ENCODE peak calls at places on chromosome 16, in ten cellular contexts. H, X, F, Q, T, Y, K, G, C and J are unnamed samples.

GRCh38 chr16:84845496-84846002 is 25.8 kb downstream of the CRISPLD2 start:
- DNase-seq in H (no peak), X (peak), F (no peak), Q (no peak), T (no peak), Y (no peak), K (no peak), G (no peak), C (no peak), J (no peak)

GRCh38 chr16:65318590-65319267 is 196.9 kb upstream of the CDH11 start:
- DNase-seq in H (no peak), X (no peak), F (no peak), Q (no peak), T (no peak), Y (no peak), K (no peak), G (no peak), C (no peak), J (no peak)

GRCh38 chr16:53111078-53111776 is 56.4 kb downstream of the CHD9 start:
- DNase-seq in H (peak), X (no peak), F (no peak), Q (no peak), T (no peak), Y (no peak), K (peak), G (no peak), C (no peak), J (peak)

GRCh38 chr16:23974223-23974622 is 138.4 kb downstream of the PRKCB start:
- DNase-seq in H (no peak), X (peak), F (no peak), Q (no peak), T (no peak), Y (no peak), K (no peak), G (peak), C (no peak), J (no peak)

GRCh38 chr16:53207810-53208752 is 153.3 kb downstream of the CHD9 start:
- DNase-seq in H (peak), X (peak), F (peak), Q (no peak), T (peak), Y (no peak), K (peak), G (peak), C (peak), J (peak)

GRCh38 chr16:28585674-28586073 is 11.2 kb downstream of the SULT1A2 start:
- DNase-seq in H (no peak), X (no peak), F (no peak), Q (peak), T (peak), Y (no peak), K (no peak), G (no peak), C (no peak), J (no peak)

GRCh38 chr16:27355610-27356009 is 41.8 kb downstream of the IL4R start:
- DNase-seq in H (peak), X (peak), F (peak), Q (peak), T (peak), Y (peak), K (peak), G (no peak), C (no peak), J (no peak)

GRCh38 chr16:52773026-52773425 is 226.1 kb upstream of the TOX3 start:
- DNase-seq in H (no peak), X (no peak), F (no peak), Q (no peak), T (no peak), Y (no peak), K (no peak), G (no peak), C (no peak), J (no peak)

GRCh38 chr16:67514382-67514828 is 14.2 kb upstream of the RIPOR1 start:
- DNase-seq in H (peak), X (peak), F (peak), Q (peak), T (peak), Y (peak), K (peak), G (peak), C (peak), J (peak)

GRCh38 chr16:46950009-46950408 is 23.5 kb downstream of the DNAJA2 start:
- DNase-seq in H (no peak), X (no peak), F (no peak), Q (no peak), T (no peak), Y (no peak), K (no peak), G (no peak), C (no peak), J (no peak)

GRCh38 chr16:64880994-64881393 is 240.9 kb downstream of the CDH11 start:
- DNase-seq in H (peak), X (no peak), F (no peak), Q (no peak), T (no peak), Y (no peak), K (no peak), G (no peak), C (no peak), J (no peak)

GRCh38 chr16:88681709-88682451 is 4.4 kb downstream of the SNAI3 start:
- DNase-seq in H (peak), X (no peak), F (peak), Q (peak), T (peak), Y (peak), K (peak), G (no peak), C (no peak), J (peak)

GRCh38 chr16:3472878-3473595 is 22.3 kb downstream of the C16orf90 start:
- DNase-seq in H (no peak), X (no peak), F (no peak), Q (no peak), T (no peak), Y (no peak), K (peak), G (no peak), C (no peak), J (no peak)

GRCh38 chr16:9275386-9275785 is 183.9 kb downstream of the HAPSTR1 start:
- DNase-seq in H (no peak), X (no peak), F (no peak), Q (no peak), T (no peak), Y (no peak), K (no peak), G (no peak), C (no peak), J (no peak)

GRCh38 chr16:51164167-51164566 is 13.1 kb upstream of the SALL1 start:
- DNase-seq in H (no peak), X (no peak), F (no peak), Q (no peak), T (no peak), Y (no peak), K (peak), G (no peak), C (no peak), J (no peak)

GRCh38 chr16:57485916-57486857 is at the start of gene DOK4:
- DNase-seq in H (peak), X (peak), F (peak), Q (peak), T (peak), Y (peak), K (peak), G (peak), C (no peak), J (peak)

DNA sequence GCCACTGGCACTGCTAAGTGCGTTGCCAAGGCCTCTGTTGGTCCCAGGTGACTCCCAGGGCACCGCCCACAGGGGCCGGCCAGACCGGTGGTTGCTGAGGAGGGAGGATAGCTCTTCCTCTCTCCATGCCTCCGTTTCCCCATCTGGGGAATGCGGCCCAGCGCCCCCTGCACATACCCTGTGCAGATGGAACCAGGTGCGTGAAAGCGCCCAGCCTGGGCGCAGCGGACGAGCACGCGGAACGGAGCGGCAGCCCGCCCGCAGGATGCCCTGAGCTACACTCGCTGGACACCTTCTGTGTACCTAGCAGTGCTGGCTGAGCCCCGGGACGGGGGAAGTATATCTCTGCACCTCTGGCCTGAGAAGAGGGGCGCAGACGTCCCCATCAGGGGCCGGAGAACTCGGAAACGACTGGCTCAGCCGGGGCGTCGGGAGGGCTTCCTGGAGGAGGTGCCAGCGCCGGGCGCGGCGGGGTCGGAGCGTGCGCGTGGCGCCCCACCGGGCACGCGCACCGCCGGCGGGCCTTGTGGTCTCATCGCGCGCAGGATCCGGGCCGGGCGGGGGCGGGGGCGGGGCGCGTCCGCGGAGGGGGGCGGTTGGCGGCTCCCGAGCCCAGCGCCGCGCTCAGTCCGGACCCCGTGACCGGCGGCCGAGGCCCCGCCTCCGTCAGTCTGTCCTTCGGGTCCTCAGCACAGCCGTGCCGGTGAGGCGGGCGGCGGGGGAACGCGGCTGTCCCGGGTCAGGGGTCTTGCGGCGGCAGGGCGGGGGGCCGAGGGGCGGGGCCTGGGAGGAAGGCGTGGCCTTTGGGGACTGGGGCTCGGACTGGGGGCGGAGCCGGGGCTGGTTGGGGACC is at the start of the genes CCDC78 and HAGHL:
- DNase-seq in H (peak), X (peak), F (peak), Q (peak), T (no peak), Y (peak), K (peak), G (no peak), C (no peak), J (peak)
- TF ChIP-seq CTCF in H (no peak), X (no peak), F (no peak), Q (no peak), T (no peak), Y (no peak), K (no peak), G (no peak), C (no peak), J (no peak)

GRCh38 chr16:20741555-20742285 is at the start of gene THUMPD1:
- DNase-seq in H (peak), X (peak), F (peak), Q (peak), T (peak), Y (peak), K (peak), G (peak), C (peak), J (peak)
- TF ChIP-seq CTCF in H (no peak), X (no peak), F (peak), Q (no peak), T (peak), Y (no peak), K (peak), G (no peak), C (peak), J (no peak)

DNA sequence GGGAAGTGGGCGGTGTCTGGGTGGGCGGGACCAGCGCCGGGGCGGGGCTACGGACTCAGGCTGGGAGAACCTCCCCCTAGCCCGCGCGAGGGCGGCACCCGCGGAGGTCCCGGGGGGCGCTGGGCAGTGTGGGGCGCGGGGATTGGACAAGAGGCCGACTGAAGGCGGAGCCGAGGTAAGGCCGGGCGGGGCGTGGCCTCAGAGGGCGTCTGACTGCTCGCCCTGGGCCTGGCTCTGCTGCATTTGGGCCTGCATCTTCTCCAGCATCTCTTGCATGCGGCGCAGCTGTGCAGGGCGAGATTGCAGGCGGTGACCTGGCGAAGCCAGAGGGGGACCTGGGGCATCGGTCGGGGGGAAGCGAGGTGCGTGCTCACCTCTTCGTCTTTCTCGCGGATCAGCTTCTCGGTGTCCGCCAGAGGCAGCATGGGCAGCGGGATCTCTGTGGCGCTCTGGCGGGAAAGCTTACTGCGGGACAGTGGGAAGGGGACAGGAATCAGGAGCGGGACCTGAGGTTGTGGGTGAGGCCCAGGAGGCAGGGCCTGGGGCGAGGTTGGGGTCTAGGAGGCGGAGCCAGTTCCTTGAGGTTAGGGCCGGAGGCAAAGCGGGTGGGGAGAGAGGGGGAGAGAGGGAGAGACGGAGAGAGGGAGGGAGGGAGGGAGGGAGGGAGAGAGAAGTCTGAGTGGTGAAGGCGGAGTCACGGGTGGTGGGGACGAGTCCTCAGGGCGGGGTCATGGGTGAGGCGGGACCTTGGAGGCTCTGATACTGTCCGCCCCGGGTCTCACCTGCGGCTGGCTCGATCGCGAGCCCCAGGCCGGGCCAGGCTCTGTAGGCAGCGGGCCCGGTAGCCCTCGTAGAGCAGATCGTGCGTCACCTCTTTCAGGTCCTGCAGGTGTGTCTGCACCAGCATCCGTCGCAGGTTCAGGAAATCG is 3.9 kb downstream of the SEPTIN1 start:
- DNase-seq in H (peak), X (peak), F (peak), Q (peak), T (peak), Y (peak), K (peak), G (peak), C (peak), J (peak)
- TF ChIP-seq CTCF in H (peak), X (no peak), F (no peak), Q (peak), T (no peak), Y (no peak), K (peak), G (peak), C (peak), J (no peak)

DNA sequence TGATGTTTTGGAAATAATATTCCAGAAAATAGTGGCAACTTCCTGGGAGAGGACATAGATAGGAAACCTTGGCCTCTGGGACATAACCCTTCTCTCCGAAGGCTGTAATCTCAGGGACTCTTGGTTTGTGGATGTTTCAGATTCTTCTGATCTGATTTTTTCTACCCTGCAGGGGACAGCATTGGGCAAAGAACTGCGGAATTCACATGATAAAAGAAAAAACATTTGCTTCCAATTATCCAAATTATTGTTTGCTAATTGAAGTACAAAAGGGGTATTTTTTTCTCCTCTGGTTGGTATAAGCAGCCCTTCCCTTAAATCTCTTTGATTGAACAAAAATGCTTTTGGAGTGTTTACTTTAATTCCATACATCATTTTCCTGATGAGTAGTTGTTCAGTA is 251.7 kb upstream of the IRX3 start:
- DNase-seq in H (no peak), X (no peak), F (no peak), Q (no peak), T (no peak), Y (no peak), K (no peak), G (no peak), C (no peak), J (no peak)
- TF ChIP-seq CTCF in H (no peak), X (no peak), F (peak), Q (no peak), T (peak), Y (no peak), K (no peak), G (peak), C (no peak), J (no peak)

GRCh38 chr16:49560018-49560830 is 186.6 kb downstream of the C16orf78 start:
- DNase-seq in H (peak), X (no peak), F (no peak), Q (no peak), T (no peak), Y (no peak), K (peak), G (no peak), C (no peak), J (no peak)

GRCh38 chr16:49558451-49558850 is 184.8 kb downstream of the C16orf78 start:
- DNase-seq in H (no peak), X (no peak), F (no peak), Q (no peak), T (no peak), Y (no peak), K (no peak), G (no peak), C (no peak), J (no peak)

GRCh38 chr16:49559242-49559641 is 185.6 kb downstream of the C16orf78 start:
- DNase-seq in H (no peak), X (no peak), F (no peak), Q (no peak), T (no peak), Y (no peak), K (no peak), G (no peak), C (no peak), J (no peak)

GRCh38 chr16:49557070-49557446 is 183.5 kb downstream of the C16orf78 start:
- DNase-seq in H (no peak), X (peak), F (no peak), Q (no peak), T (no peak), Y (no peak), K (no peak), G (peak), C (no peak), J (no peak)

GRCh38 chr16:49556252-49557069 is 182.9 kb downstream of the C16orf78 start:
- DNase-seq in H (peak), X (peak), F (peak), Q (no peak), T (no peak), Y (no peak), K (peak), G (peak), C (no peak), J (no peak)
- TF ChIP-seq CTCF in H (peak), X (peak), F (peak), Q (peak), T (peak), Y (no peak), K (peak), G (peak), C (peak), J (no peak)